ENCODE peak calls at places on chromosomes 12 and 14, in nine cellular contexts. P is prostate gland, W is left ventricle myocardium inferior, U is OCI-LY7, L is ascending aorta, K is body of pancreas, H is fibroblast of lung, M is left lung, X is GM12865. O is an unnamed sample.

GRCh38 chr12:68236421-68237059 is 10.9 kb upstream of the IL26 start:
- DNase-seq in L (no peak), H (no peak), W (no peak), U (peak), M (no peak), P (no peak), X (peak), K (peak), O (no peak)

GRCh38 chr12:25482637-25483036 is 70.4 kb downstream of the LMNTD1 start:
- DNase-seq in M (no peak), X (no peak), P (no peak), W (no peak), K (no peak), U (no peak), H (no peak), L (no peak), O (no peak)

GRCh38 chr14:90406384-90406798 is 9.6 kb downstream of the CALM1 start:
- DNase-seq in P (no peak), X (no peak), U (no peak), L (no peak), M (no peak), W (no peak), K (no peak), H (no peak), O (no peak)

GRCh38 chr14:88518592-88519512 is 36.0 kb downstream of the PTPN21 start:
- DNase-seq in P (no peak), M (no peak), L (no peak), W (no peak), U (no peak), H (peak), K (no peak), X (no peak), O (peak)

GRCh38 chr12:96258451-96258933 is 64.3 kb downstream of the ELK3 start:
- DNase-seq in U (no peak), K (peak), H (peak), W (peak), M (no peak), P (no peak), L (peak), X (peak), O (no peak)

GRCh38 chr14:51871846-51872245 is 11.4 kb downstream of the GNG2 start:
- DNase-seq in H (no peak), U (no peak), L (no peak), X (peak), P (no peak), M (no peak), K (no peak), W (no peak), O (no peak)

GRCh38 chr12:122024132-122024785 is 2.6 kb downstream of the BCL7A start:
- DNase-seq in M (no peak), H (no peak), U (peak), W (no peak), P (no peak), K (peak), X (no peak), L (no peak), O (no peak)

GRCh38 chr12:87344699-87345098 is 684.5 kb downstream of the C12orf50 start:
- DNase-seq in M (no peak), U (no peak), K (no peak), W (no peak), H (peak), X (no peak), P (no peak), L (no peak), O (no peak)

GRCh38 chr14:91374287-91374880 is 43.2 kb downstream of the CCDC88C start:
- DNase-seq in H (no peak), L (no peak), M (no peak), X (no peak), U (peak), P (no peak), W (no peak), K (no peak), O (no peak)

GRCh38 chr12:76901628-76902386 is 23.0 kb upstream of the CSRP2 start:
- DNase-seq in M (no peak), K (no peak), W (no peak), X (no peak), U (no peak), P (no peak), H (no peak), L (no peak), O (no peak)

GRCh38 chr14:65881642-65882041 is 469.1 kb downstream of the FUT8 start:
- DNase-seq in L (no peak), P (no peak), X (no peak), W (no peak), M (no peak), U (no peak), K (no peak), H (no peak), O (no peak)

GRCh38 chr14:90060965-90061848 is 587 bp upstream of the KCNK13 start:
- DNase-seq in M (no peak), W (no peak), P (no peak), L (no peak), H (no peak), X (peak), K (no peak), U (no peak), O (no peak)

GRCh38 chr12:131250028-131250950 is 296.6 kb downstream of the ADGRD1 start:
- DNase-seq in M (no peak), U (no peak), L (no peak), X (no peak), W (no peak), P (no peak), H (no peak), K (no peak), O (no peak)

GRCh38 chr12:53061404-53062010 is 11.6 kb downstream of the TNS2 start:
- DNase-seq in H (no peak), X (no peak), L (peak), M (peak), K (peak), W (no peak), U (no peak), P (peak), O (no peak)

GRCh38 chr12:76455582-76456345 is 103.8 kb downstream of the OSBPL8 start:
- DNase-seq in L (no peak), K (no peak), M (no peak), U (peak), P (peak), X (peak), W (no peak), H (peak), O (peak)

GRCh38 chr14:36316131-36316530 is 4.3 kb downstream of the MBIP start:
- DNase-seq in H (no peak), U (no peak), W (no peak), P (no peak), M (no peak), K (no peak), X (no peak), L (no peak), O (no peak)
- H3K4me3 ChIP-seq in H (no peak), U (no peak), W (no peak), P (no peak), M (peak), K (no peak), X (no peak), L (no peak), O (no peak)

GRCh38 chr12:128813392-128813791 is 10.4 kb downstream of the SLC15A4 start:
- DNase-seq in M (no peak), P (no peak), K (no peak), U (no peak), L (no peak), X (no peak), W (no peak), H (no peak), O (no peak)

GRCh38 chr12:128807161-128807724 is 16.5 kb downstream of the SLC15A4 start:
- DNase-seq in P (no peak), U (no peak), W (no peak), M (no peak), X (peak), K (no peak), L (peak), H (no peak), O (no peak)

GRCh38 chr12:128811806-128812205 is 12.0 kb downstream of the SLC15A4 start:
- DNase-seq in H (no peak), M (no peak), W (no peak), P (no peak), K (no peak), X (peak), L (no peak), U (no peak), O (no peak)

GRCh38 chr12:128808651-128809050 is 15.1 kb downstream of the SLC15A4 start:
- DNase-seq in U (no peak), H (no peak), M (no peak), X (no peak), W (no peak), L (peak), P (no peak), K (no peak), O (no peak)

DNA sequence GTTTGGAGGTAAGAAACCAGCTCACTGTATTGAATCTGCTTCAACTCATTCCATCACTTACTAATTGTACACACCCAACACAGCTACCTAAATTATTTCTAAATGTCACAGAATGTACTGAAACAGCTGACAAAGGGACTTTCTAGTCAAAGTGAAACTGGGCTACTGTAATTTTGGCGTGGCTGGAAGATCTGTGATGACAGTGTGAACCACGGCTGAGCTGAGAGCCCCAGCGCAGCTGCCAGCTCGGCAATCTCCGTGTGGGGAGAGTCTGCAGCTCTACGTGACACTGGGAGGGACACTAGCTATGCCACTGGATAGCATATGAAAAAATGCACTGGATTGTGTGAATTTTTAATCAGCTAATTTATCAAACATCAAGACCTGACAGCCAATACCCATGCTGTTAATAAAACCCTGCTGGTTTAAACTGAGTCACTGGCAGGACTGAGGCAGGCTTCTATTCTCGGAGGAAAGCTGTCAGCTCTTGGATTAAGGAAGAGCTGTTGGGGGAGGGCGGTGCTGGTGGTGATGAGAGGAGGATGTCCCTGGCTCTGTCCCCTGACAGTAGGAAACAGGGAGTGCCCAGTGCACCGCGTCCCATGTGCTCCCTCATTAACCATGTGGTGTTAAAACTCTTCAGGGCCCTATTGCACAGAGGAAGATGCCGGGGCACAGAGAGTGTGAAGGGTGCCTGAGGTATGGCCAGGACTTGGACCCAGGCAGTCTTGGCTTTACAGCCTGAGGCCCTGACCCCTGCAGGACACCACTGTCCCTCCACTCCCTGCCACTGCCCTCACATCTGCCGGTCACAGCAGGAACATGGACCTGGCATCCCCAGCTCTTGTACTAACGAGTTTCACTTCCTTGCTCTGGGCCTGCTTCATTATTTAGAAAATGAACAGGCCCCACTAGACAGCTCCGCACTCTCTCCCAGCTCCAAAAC is 13.3 kb downstream of the SLC15A4 start:
- DNase-seq in U (peak), W (peak), X (peak), M (no peak), P (no peak), H (no peak), L (peak), K (no peak), O (no peak)
- TF ChIP-seq CTCF in U (no peak), W (no peak), X (no peak), M (no peak), P (no peak), H (no peak), L (no peak), K (no peak), O (no peak)

GRCh38 chr14:77645520-77646230 is 29.2 kb upstream of the SPTLC2 start:
- DNase-seq in X (no peak), U (no peak), M (no peak), K (no peak), H (no peak), L (no peak), W (no peak), P (no peak), O (no peak)

GRCh38 chr14:77641534-77642341 is 25.3 kb upstream of the SPTLC2 start:
- DNase-seq in M (peak), H (peak), X (peak), U (no peak), W (peak), K (peak), P (peak), L (peak), O (no peak)

GRCh38 chr14:77638738-77639137 is 22.3 kb upstream of the SPTLC2 start:
- DNase-seq in W (no peak), X (no peak), L (no peak), M (no peak), U (no peak), P (no peak), K (no peak), H (peak), O (no peak)

GRCh38 chr14:77642407-77642806 is 26.0 kb upstream of the SPTLC2 start:
- DNase-seq in K (no peak), X (no peak), W (no peak), U (no peak), P (no peak), L (no peak), H (no peak), M (no peak), O (no peak)

GRCh38 chr14:77641207-77641533 is 24.7 kb upstream of the SPTLC2 start:
- DNase-seq in U (peak), L (no peak), X (no peak), H (no peak), M (no peak), P (no peak), W (no peak), K (no peak), O (no peak)
- H3K4me3 ChIP-seq in U (no peak), L (peak), X (peak), H (no peak), M (peak), P (no peak), W (peak), K (no peak), O (no peak)

DNA sequence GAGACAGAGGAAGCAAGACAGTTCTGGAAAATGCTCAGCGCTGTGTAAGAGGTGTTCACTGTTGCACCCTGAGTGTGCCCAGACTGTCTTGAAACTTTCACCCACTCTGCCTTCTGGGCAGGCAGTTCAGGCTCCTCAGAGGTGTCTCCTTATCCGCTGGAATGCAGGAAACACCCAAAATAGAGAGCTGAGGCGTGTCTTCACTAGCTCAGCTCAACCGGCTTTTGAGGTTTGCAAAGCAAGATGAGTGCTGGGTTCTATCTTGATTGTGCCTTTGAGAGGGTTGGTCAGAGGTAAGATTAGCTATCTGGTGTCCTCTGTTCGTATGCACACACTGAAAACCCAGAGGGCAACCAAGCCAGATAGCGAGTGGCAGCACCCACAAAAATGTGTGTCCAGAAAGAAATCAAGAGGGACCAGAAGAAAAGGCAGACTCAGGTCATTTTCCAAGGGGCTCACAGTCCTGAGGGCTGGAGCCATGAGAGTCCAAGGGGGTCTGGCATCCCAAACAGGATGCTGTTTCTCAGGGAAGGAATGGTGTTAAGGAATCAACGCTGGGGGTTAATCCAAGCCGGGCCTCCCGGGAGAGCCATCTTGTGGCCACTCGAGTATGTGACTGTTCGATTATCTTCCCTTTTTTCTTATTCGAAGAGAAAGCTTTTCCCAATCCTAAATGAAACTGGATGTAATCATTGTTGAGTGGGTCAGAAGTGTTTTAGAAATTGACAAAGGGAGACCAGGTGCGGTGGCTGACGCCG is 47.1 kb downstream of the TBX3 start:
- DNase-seq in W (no peak), H (peak), P (peak), U (no peak), K (no peak), L (no peak), M (no peak), X (no peak), O (no peak)
- TF ChIP-seq CTCF in W (peak), H (peak), P (no peak), U (peak), K (peak), L (no peak), M (no peak), X (no peak), O (peak)

GRCh38 chr12:41585784-41586183 is 397.7 kb downstream of the PDZRN4 start:
- DNase-seq in H (no peak), U (no peak), X (no peak), M (no peak), W (no peak), L (no peak), P (no peak), K (no peak), O (no peak)

DNA sequence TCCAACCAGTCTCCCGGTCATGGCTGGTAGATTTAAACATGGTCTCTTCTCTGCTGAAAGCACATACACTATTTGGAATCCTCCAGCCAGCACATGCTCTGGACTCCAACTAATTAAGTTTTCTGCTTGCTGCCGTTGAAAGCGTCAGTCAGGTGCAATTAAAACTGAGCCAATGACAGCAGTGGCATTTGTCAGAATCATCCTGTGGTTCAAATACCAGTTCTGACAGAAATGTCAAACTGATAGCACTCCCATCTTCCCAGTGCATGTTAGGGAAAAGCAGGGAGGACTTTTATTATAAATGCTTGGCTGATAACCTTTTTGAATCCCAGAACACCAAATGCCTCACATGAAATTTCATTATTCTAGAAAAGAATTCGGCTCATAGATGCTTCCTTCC is 401.8 kb downstream of the PDZRN4 start:
- DNase-seq in K (no peak), X (no peak), M (no peak), P (no peak), U (no peak), H (no peak), W (no peak), L (no peak), O (no peak)
- H3K4me3 ChIP-seq in K (no peak), X (no peak), M (no peak), P (no peak), U (no peak), H (no peak), W (no peak), L (no peak), O (no peak)

GRCh38 chr12:50111417-50111692 is 681 bp upstream of the COX14 start:
- DNase-seq in K (no peak), U (no peak), H (no peak), L (no peak), P (no peak), W (no peak), X (no peak), M (no peak), O (no peak)

GRCh38 chr12:50110127-50110761 is 1.8 kb upstream of the COX14 start:
- DNase-seq in H (no peak), L (peak), K (peak), M (peak), X (peak), U (peak), W (peak), P (no peak), O (no peak)

GRCh38 chr12:50110762-50111416 is 1.1 kb upstream of the COX14 start:
- DNase-seq in P (peak), H (peak), X (peak), L (peak), M (peak), W (peak), U (peak), K (peak), O (no peak)

GRCh38 chr12:50112456-50113218 is 601 bp downstream of the COX14 start:
- DNase-seq in K (no peak), H (no peak), U (peak), P (peak), W (no peak), M (peak), L (peak), X (no peak), O (no peak)

DNA sequence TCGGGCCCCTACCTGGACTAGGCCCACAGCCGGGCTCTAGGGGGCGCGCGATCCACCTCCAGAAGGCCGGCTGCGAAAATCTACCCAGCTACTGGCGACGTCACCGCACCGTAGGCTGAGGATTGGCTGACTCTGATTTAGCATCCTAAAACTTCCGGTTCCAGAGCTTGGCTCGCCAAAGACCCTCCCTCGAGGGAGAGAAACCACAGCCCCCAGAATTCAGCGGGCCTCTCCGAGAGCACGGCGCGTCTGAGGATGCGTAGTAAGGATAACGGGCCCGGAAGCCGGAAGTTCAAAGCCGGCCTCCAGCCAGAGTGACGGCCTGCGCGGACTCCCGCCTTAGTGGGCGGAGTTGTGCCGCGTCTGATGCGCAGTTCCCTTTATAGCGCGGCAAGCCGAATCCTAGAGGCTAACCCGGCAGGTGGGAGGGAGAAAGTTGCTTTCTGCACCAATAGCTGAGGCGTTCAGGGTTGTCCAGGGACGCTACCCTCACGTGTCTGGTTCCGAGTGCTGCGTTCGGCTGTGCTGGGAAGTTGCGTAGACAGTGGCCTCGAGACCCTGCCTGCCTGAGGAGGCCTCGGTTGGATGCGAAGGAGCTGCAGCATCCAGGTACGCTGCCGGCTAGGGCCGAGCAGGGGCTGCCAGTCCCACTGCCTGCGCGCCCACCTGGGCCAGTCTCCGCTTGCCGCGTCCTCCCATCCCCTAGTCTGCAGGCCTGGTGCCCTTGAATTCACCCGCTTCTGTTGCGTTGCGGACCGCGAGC is at the start of gene COX14:
- DNase-seq in U (peak), X (peak), K (peak), W (peak), H (peak), M (peak), P (peak), L (peak), O (peak)
- TF ChIP-seq CTCF in U (peak), X (peak), K (peak), W (peak), H (peak), M (peak), P (peak), L (no peak), O (peak)

O was measured in retinal pigment epithelial cell.